ENCODE peak calls at places on chromosomes 5 and 9, in four cellular contexts. A, I, F and U are unnamed samples.

GRCh38 chr5:151126199-151126645 is 31.4 kb downstream of the ANXA6 start:
- DNase-seq in A (peak; percentile 89), I (peak; percentile 72), F (peak; percentile 49), U (peak; percentile 59)

GRCh38 chr9:88972401-88972800 is 18.9 kb upstream of the S1PR3 start:
- DNase-seq in A (no peak), I (no peak), F (no peak), U (no peak)

GRCh38 chr5:10645146-10645545 is 81.3 kb downstream of the ANKRD33B start:
- DNase-seq in A (no peak), I (no peak), F (no peak), U (no peak)

GRCh38 chr5:15995206-15996052 is 184.2 kb downstream of the MARCHF11 start:
- DNase-seq in A (no peak), I (peak; percentile 65), F (peak; percentile 39), U (peak; percentile 54)

GRCh38 chr9:88535226-88535931 is 401 bp downstream of the NXNL2 start:
- DNase-seq in A (peak; percentile 77), I (no peak), F (peak; percentile 18), U (no peak)

GRCh38 chr5:196350-196749 is 5.1 kb downstream of the LRRC14B start:
- DNase-seq in A (peak; percentile 27), I (no peak), F (no peak), U (no peak)

GRCh38 chr9:7760014-7760415 is 39.6 kb downstream of the DMAC1 start:
- DNase-seq in A (no peak), I (peak; percentile 57), F (no peak), U (no peak)

GRCh38 chr5:159913048-159913447 is 3.2 kb upstream of the ADRA1B start:
- DNase-seq in A (no peak), I (peak; percentile 97), F (peak; percentile 83), U (peak; percentile 85)

GRCh38 chr5:65203746-65204145 is 278.0 kb downstream of the ADAMTS6 start:
- DNase-seq in A (no peak), I (peak; percentile 98), F (peak; percentile 96), U (peak; percentile 90)

GRCh38 chr9:13140843-13141592 is 138.5 kb downstream of the MPDZ start:
- DNase-seq in A (no peak), I (peak; percentile 18), F (peak; percentile 30), U (peak; percentile 23)

GRCh38 chr5:10474521-10475075 is 32.9 kb downstream of the ROPN1L start:
- DNase-seq in A (no peak), I (peak; percentile 39), F (peak; percentile 82), U (peak; percentile 71)

GRCh38 chr5:114857951-114858401 is 311.7 kb downstream of the TRIM36 start:
- DNase-seq in A (no peak), I (no peak), F (peak; percentile 5), U (peak; percentile 19)

GRCh38 chr9:100700689-100701318 is 122.9 kb downstream of the CAVIN4 start:
- DNase-seq in A (no peak), I (peak; percentile 15), F (no peak), U (no peak)

GRCh38 chr5:116343961-116344360 is 230.7 kb downstream of the SEMA6A start:
- DNase-seq in A (no peak), I (no peak), F (no peak), U (no peak)

GRCh38 chr5:5702934-5703333 is 280.5 kb downstream of the ICE1 start:
- DNase-seq in A (no peak), I (no peak), F (no peak), U (no peak)

GRCh38 chr5:157816682-157817268 is 42.2 kb downstream of the CLINT1 start:
- DNase-seq in A (no peak), I (peak; percentile 43), F (no peak), U (peak; percentile 23)

GRCh38 chr5:119301210-119301609 is 54.6 kb upstream of the TNFAIP8 start:
- DNase-seq in A (no peak), I (no peak), F (no peak), U (no peak)

GRCh38 chr9:3664044-3664443 is 138.2 kb upstream of the RFX3 start:
- DNase-seq in A (no peak), I (no peak), F (peak; percentile 5), U (no peak)

GRCh38 chr9:134945509-134946275 is 28.0 kb upstream of the FCN1 start:
- DNase-seq in A (no peak), I (no peak), F (no peak), U (no peak)

GRCh38 chr5:131475416-131476045 is 159.5 kb downstream of the RAPGEF6 start:
- DNase-seq in A (no peak), I (peak; percentile 34), F (no peak), U (peak; percentile 33)

GRCh38 chr9:89380437-89381307 is 62.4 kb downstream of the SECISBP2 start:
- DNase-seq in A (no peak), I (no peak), F (peak; percentile 14), U (no peak)

GRCh38 chr9:18330736-18331335 is 143.1 kb upstream of the ADAMTSL1 start:
- DNase-seq in A (no peak), I (peak; percentile 47), F (no peak), U (no peak)

GRCh38 chr9:83933804-83934203 is 12.6 kb upstream of the KIF27 start:
- DNase-seq in A (peak; percentile 79), I (peak; percentile 87), F (no peak), U (no peak)

DNA sequence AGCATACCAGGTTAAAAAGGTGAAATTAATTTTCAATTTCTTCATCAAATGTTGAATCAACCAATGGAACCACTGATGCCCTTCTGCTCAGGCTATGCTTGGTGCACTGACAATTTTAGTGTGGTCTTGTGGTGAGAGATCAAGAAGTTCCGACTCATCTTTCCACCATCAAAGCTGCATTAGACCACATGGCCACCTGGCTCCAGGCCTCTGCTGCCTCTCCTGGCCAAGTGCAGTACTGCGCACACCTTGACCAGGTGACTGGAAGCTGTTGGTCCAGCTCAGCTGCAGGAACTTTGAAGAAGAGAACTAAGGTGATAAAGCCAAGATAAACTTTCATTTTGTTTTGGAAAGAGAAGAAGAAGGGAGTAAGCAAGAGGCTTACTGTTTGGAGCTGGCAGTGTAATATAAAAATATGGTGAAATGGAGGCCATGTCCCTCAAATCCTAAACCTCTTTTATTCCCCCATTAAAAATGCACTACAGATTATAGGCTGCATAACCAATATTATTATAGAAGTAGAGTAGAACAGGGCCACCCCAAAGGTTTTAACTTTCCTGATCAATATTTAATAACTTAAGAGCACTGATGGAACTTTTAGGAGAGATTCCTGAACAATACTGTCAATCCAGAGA is 315.5 kb upstream of the C9orf72 start:
- DNase-seq in A (peak; percentile 67), I (peak; percentile 3), F (no peak), U (no peak)
- TF ChIP-seq CTCF in A (peak; percentile 62), I (peak; percentile 77), F (peak; percentile 63), U (peak; percentile 81)

DNA sequence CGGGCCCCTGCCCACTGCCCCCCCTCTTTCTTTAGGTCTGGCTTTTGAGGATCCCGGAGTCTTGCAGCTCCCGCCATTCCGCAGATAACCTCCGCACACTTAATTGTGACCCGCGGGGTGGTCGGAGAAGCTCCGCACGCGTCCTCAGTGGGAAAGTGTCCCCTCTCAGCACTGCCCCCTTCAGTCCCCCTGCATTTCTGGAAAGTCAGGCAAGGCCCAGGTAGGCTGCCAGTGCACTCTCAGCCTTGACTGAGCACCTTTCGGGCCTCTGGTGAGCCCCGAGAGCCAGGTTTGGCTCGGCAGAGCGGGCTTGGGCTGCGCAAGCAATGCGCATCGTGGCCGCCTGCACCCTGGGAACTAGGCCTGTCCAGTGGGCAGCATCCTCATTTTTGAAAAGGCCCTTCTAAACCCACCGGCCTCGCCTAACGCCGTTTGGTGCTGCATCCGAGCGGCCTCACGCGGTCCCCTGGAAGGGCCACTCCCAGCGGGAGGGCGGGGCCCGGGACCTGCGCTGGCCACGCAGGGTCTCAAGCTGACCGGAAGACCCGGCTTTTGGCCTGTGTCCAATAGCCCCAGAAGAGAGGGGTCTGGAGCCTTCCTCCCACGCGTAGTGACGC is 6.7 kb upstream of the DMRT3 start:
- DNase-seq in A (no peak), I (no peak), F (no peak), U (no peak)
- H3K4me3 ChIP-seq in A (no peak overlapping the region), I (no peak overlapping the region), F (no peak overlapping the region), U (no peak overlapping the region)

DNA sequence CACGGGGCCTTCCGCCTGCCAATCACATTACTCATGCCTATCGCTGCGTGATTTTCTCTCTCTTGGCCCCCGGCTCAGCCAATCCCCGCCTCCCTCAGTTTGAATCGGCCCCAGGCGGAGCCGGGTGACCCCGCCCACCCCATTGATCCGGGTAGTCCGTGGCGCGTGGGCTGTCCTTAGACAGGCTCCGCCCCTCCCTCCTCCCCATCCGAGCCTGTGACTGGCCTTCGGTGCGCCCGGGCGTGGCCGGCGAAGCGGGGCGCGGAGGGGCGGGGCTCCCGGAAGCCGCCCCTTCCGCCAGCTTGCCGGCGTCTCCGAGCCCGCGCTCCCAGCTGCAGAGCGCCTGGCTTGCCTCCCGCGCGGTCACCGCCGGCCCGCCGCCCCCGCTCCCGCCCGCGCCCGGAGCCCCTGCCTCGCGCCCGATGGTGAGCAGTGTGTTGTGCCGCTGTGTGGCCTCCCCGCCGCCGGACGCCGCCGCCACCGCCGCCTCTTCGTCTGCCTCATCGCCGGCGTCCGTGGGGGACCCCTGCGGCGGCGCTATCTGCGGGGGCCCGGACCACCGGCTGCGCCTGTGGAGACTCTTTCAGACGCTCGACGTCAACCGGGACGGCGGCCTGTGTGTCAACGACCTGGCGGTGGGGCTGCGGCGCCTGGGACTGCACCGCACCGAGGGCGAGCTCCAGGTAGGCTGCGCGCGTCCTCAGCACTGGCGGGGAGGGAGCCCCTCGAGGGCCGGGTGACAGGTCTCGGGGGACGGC is at the start of gene SLC25A25:
- DNase-seq in A (peak; percentile 100), I (peak; percentile 100), F (peak; percentile 97), U (peak; percentile 99)
- TF ChIP-seq CTCF in A (no peak), I (no peak), F (no peak), U (no peak)

DNA sequence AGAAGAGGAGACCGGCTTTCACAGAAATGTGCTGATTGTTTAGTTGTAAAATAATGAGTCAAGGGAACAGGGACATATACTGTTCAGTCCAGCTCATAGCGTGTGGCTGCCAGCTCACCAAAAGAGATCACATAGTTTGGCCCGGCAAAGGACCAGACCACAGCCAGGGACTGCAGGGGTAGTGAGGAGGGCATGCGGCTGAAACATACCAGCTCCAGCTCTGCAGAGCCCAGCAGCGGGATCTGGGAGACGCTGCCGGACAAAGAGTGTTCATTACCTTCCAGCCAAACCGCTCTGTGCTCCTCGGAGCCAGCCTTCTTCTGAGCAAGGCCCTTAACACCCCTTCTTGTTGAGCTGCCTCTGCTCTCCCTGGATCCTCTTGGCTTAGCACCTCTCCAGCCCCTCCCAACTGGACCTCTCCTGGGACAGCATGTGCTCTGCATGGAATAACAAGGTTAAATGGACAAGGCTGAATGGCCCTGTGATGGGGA is 116.8 kb upstream of the CNTLN start:
- DNase-seq in A (no peak), I (peak; percentile 63), F (peak; percentile 89), U (peak; percentile 86)
- H3K4me3 ChIP-seq in A (no peak overlapping the region), I (no peak overlapping the region), F (no peak overlapping the region), U (no peak overlapping the region)

GRCh38 chr5:168086104-168086610 is 205.3 kb upstream of the WWC1 start:
- DNase-seq in A (no peak), I (no peak), F (peak; percentile 71), U (no peak)
- TF ChIP-seq CTCF in A (no peak), I (no peak), F (no peak), U (no peak)

DNA sequence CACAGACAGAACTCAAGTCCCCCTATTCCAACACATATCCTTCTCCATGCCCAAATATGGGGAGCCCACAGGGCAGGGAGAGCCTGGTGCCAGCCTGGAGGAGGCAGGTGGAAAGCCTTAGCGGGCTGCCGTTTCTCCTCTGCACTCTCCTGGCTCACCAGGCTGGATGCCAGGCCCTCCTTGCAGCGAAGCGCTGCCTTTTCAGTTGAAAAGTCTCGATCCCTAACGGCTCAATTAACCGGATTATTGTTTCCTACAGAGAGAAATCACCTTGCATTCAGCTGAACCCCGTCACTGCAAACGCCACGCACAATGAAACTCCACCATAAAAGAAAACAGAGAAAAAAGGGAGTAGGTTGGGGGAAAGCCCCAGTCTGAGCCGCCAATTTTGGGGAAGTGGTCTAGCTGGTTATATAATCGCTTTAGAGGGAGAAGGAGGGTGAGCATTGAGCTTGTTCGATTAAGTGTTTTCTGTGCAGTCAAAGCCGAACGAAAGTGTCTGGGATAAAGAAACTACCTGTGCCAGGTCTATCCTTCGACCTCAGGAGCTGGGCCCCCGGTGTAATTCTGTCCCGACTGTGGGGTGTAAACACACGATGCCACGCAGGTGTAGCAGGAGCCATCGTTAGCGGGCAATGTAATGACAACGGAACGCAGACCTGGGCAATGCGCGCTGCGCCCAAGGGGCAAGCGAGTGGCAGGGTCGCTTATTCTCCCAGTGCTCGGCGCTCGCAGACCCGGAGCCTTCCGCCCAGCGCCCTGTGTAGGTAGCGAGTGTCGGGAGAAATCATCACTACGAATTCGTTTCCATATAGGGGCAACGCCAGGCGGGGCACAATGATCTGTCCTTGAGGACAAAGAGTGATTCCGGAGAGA is 3.8 kb downstream of the BARHL1 start:
- DNase-seq in A (no peak), I (no peak), F (no peak), U (no peak)
- H3K4me3 ChIP-seq in A (no peak overlapping the region), I (no peak overlapping the region), F (no peak overlapping the region), U (no peak overlapping the region)